ENCODE peak calls at places on chromosomes 5 and 9, in five cellular contexts. M is left ventricle myocardium inferior; Q is gastrocnemius medialis; A is GM13977; S is CD8-positive, alpha-beta T cell. J is an unnamed sample.

GRCh38 chr5:65133473-65134110 is 348.1 kb downstream of the ADAMTS6 start:
- DNase-seq in S (no peak), M (no peak), A (no peak), Q (no peak), J (no peak)

GRCh38 chr5:157217289-157218024 is 36.8 kb downstream of the ITK start:
- DNase-seq in A (no peak), Q (no peak), M (no peak), S (peak), J (no peak)

GRCh38 chr9:3035594-3036389 is 191.9 kb upstream of the PUM3 start:
- DNase-seq in A (no peak), Q (no peak), M (no peak), S (no peak), J (no peak)

GRCh38 chr5:53917095-53917494 is 356.7 kb downstream of the NDUFS4 start:
- DNase-seq in Q (no peak), S (no peak), A (no peak), M (no peak), J (no peak)

GRCh38 chr5:172443441-172444109 is 10.8 kb downstream of the SH3PXD2B start:
- DNase-seq in A (no peak), M (peak), Q (peak), S (no peak), J (no peak)

GRCh38 chr9:125910286-125910685 is 163.1 kb downstream of the PBX3 start:
- DNase-seq in S (no peak), Q (no peak), A (no peak), M (no peak), J (no peak)

GRCh38 chr5:175714686-175715085 is 56.8 kb downstream of the HRH2 start:
- DNase-seq in Q (no peak), S (no peak), A (no peak), M (no peak), J (no peak)

GRCh38 chr9:35685506-35685905 is 4.2 kb downstream of the TPM2 start:
- DNase-seq in A (no peak), M (no peak), Q (no peak), S (no peak), J (no peak)

GRCh38 chr9:133341369-133342082 is 5.5 kb upstream of the SURF6 start:
- DNase-seq in A (no peak), S (no peak), M (peak), Q (peak), J (no peak)

GRCh38 chr5:88144219-88145040 is 124.2 kb downstream of the TMEM161B start:
- DNase-seq in A (no peak), Q (no peak), S (no peak), M (no peak), J (no peak)

DNA sequence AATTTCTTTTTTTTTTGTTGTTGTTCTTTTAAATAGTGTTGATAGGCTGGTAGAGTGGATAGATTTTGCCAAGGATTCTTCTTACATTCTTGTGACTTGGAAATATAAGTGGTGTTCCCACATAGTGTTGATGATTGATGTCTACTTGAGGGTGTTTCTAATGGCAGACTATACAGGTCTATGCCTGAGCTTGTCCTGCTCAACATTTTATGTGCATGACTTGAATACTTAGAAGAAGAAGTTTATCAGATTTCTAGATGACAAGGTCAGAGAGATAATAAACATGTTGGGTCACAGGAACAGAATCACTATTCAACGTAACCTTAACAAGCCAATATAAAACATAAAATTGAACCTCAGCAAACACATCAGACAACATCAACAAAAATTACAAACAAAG is 24.2 kb downstream of the XRCC4 start:
- DNase-seq in Q (no peak), S (no peak), A (no peak), M (no peak), J (no peak)
- TF ChIP-seq CTCF in Q (no peak), S (no peak), A (no peak), M (no peak), J (no peak)

DNA sequence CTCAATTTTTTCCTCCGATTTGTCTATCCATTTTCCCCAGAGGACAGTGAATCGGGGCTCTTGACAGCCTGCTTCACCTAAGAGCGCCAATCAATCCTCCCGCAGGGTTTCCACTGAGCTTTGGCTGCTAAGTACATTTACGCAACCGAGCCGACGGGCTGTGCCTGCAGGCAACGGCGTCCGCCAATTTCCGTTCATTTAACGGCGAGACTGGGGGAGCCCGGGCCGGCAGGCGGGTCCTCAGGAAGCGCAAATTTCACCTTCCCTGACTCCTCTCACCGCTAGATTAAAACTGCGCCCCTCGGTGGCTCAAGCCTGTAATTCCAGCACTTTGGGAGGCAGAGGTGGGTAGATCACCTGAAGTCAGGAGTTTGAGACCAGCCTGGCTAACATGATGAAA is 2.7 kb upstream of the NXNL2 start:
- DNase-seq in Q (no peak), A (no peak), S (no peak), M (peak), J (no peak)
- TF ChIP-seq CTCF in Q (no peak), A (no peak), S (no peak), M (no peak), J (no peak)

GRCh38 chr5:34521628-34522290 is 134.4 kb upstream of the RAI14 start:
- DNase-seq in S (no peak), A (no peak), M (no peak), Q (no peak), J (no peak)

GRCh38 chr5:34519489-34520220 is 136.5 kb upstream of the RAI14 start:
- DNase-seq in A (no peak), S (no peak), Q (no peak), M (no peak), J (no peak)

GRCh38 chr5:34516686-34517085 is 139.4 kb upstream of the RAI14 start:
- DNase-seq in S (no peak), M (no peak), Q (no peak), A (no peak), J (no peak)

GRCh38 chr5:34516166-34516565 is 140.0 kb upstream of the RAI14 start:
- DNase-seq in A (no peak), S (no peak), Q (no peak), M (no peak), J (no peak)

DNA sequence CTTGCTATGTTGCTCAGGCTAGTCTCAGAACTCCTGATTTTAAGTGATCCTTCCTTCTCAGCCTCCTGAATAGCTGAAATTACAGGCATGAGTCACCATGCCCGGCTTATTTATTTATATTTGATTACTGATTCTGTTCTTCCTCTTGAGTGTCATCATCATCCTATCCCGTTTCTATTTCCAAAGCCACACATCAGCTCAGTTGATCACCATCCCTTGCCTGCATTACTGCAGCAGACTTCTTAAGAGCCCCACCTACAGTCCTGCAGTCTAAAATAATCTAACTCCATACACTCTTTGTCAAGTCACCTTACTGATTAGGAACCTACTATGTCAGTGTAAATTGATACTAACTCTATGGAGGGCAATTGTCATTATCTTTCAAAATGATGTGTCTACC is 138.9 kb upstream of the RAI14 start:
- DNase-seq in S (no peak), A (no peak), Q (no peak), M (no peak), J (no peak)
- TF ChIP-seq CTCF in S (no peak), A (no peak), Q (no peak), M (no peak), J (no peak)

GRCh38 chr9:82673904-82674303 is 389.0 kb downstream of the RASEF start:
- DNase-seq in A (no peak), S (no peak), Q (no peak), M (no peak), J (no peak)

GRCh38 chr9:82670726-82671125 is 392.2 kb downstream of the RASEF start:
- DNase-seq in Q (no peak), M (no peak), S (no peak), A (no peak), J (no peak)

GRCh38 chr9:82673201-82673600 is 389.7 kb downstream of the RASEF start:
- DNase-seq in A (no peak), M (no peak), S (no peak), Q (no peak), J (no peak)

GRCh38 chr9:82668724-82669324 is 394.1 kb downstream of the RASEF start:
- DNase-seq in S (no peak), A (no peak), Q (no peak), M (no peak), J (no peak)

GRCh38 chr9:82670000-82670399 is 392.9 kb downstream of the RASEF start:
- DNase-seq in M (no peak), A (no peak), S (no peak), Q (no peak), J (no peak)
- TF ChIP-seq CTCF in M (no peak), A (no peak), S (no peak), Q (no peak), J (no peak)

DNA sequence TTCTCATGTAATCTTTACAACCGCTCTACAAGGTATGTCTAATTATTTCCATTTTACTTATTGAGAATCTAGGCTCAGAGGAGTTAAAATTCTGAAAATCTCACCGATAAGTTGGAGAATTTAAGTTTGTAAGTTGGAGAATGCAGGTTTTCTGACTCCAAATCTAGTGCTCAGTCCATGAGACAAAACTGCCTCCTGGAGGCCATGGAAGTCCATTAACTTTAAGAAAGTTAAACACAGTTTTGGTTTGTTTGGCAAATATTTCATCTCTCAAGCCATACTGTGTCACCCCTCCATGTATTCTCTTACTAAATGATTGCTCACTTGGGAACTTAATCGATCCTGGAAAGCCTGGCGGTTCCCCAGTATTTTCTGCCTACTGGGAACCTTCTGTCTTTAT is 52.6 kb downstream of the INIP start:
- DNase-seq in A (no peak), S (no peak), M (no peak), Q (no peak), J (peak)
- TF ChIP-seq CTCF in A (peak), S (no peak), M (peak), Q (no peak), J (peak)